ENCODE peak calls at places on chromosomes 5 and 9, in five cellular contexts. I is esophagus squamous epithelium, P is right lobe of liver, T is mammary epithelial cell, V is stomach. L is an unnamed sample.

GRCh38 chr5:122846051-122846567 is 696 bp downstream of the SNX24 start:
- DNase-seq in I (no peak), P (no peak), T (peak; percentile 76), V (no peak), L (no peak)

GRCh38 chr9:26811106-26811505 is 81.5 kb downstream of the CAAP1 start:
- DNase-seq in I (no peak), P (no peak), T (no peak), V (no peak), L (no peak)

GRCh38 chr5:91069364-91069763 is 313.8 kb downstream of the ARRDC3 start:
- DNase-seq in I (no peak), P (no peak), T (no peak), V (no peak), L (no peak)

GRCh38 chr5:111517853-111518501 is 5.6 kb upstream of the STARD4 start:
- DNase-seq in I (no peak), P (no peak), T (no peak), V (no peak), L (no peak)

GRCh38 chr9:33445389-33445881 is 2.0 kb downstream of the AQP3 start:
- DNase-seq in I (no peak), P (peak; percentile 77), T (no peak), V (peak; percentile 86), L (peak; percentile 42)

GRCh38 chr5:52661903-52662302 is 125.8 kb upstream of the ITGA1 start:
- DNase-seq in I (no peak), P (no peak), T (no peak), V (no peak), L (no peak)

GRCh38 chr9:129839324-129840023 is 4.2 kb downstream of the USP20 start:
- DNase-seq in I (no peak), P (no peak), T (no peak), V (no peak), L (no peak)

GRCh38 chr9:107136296-107136695 is 146.8 kb upstream of the RAD23B start:
- DNase-seq in I (no peak), P (no peak), T (no peak), V (no peak), L (no peak)

GRCh38 chr9:101705135-101705661 is 33.2 kb downstream of the GRIN3A start:
- DNase-seq in I (no peak), P (peak; percentile 61), T (peak; percentile 19), V (no peak), L (peak; percentile 65)

GRCh38 chr9:12094051-12094450 is 599.1 kb upstream of the TYRP1 start:
- DNase-seq in I (no peak), P (no peak), T (no peak), V (no peak), L (no peak)

DNA sequence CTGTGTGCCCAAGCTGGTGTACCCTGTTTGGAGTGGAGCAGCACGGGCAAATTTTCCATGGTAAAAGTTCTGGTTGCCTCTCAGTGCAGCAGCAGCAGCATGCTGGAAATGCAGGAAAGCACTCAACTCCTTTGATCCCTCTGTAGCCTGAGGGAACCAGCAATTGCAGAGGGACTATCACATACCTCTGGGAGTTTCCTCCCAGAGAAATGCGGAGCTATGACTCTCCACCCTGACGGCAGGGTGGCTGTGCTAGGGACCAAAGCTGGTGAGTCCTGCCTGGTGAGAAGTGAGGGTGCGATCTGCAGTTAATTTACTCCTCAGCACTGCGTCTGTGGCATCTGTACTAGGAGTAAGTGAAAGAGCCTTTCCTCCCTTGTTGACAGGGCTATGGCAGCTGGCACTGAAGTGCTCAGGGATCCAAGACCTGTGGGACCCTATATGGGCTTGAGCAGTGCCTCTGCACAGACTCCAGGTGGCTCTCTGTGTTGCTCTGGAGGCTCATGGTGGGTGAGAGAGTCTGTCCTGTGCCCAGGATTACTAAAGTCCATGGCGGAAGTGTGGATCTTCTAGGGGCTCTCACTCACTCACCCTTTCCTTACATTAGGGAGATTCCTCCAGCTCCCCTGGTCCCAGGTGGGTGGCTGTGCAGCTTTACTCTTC is 601.2 kb upstream of the TYRP1 start:
- DNase-seq in I (no peak), P (no peak), T (no peak), V (no peak), L (no peak)
- H3K9me3 ChIP-seq in I (no peaks in the 10 kb centered on the region), P (no peaks in the 10 kb centered on the region), T (peaks cover 3% of the 10 kb centered on the region), V (peaks cover 20% of the 10 kb centered on the region), L (no peaks in the 10 kb centered on the region)

GRCh38 chr5:22928821-22929482 is 75.8 kb upstream of the CDH12 start:
- DNase-seq in I (no peak), P (no peak), T (no peak), V (no peak), L (peak; percentile 42)
- H3K9me3 ChIP-seq in I (no peaks in the 10 kb centered on the region), P (no peaks in the 10 kb centered on the region), T (peaks cover 10% of the 10 kb centered on the region), V (peaks cover 12% of the 10 kb centered on the region), L (no peaks in the 10 kb centered on the region)

DNA sequence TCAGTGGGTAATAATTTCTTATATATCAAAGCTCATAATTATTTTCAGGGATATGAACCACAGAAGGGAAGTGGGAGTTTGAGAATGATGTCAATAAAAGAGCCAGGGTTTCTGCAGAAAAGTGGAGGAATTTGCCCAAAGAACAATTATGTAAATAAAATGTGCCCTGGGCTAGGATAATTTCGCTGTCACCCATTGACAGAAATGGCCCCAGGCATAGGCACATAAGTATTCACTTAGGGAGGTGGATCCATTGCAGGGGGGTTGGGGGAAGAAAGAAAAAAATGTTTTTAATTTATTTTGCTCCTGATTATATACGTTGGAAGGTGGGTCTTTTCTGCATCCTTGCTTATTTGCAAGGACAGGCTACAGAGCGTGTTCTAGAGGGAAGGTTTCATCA is 135.1 kb upstream of the IRX2 start:
- DNase-seq in I (no peak), P (no peak), T (no peak), V (no peak), L (no peak)
- H3K9me3 ChIP-seq in I (no peaks in the 10 kb centered on the region), P (no peaks in the 10 kb centered on the region), T (peaks cover 9% of the 10 kb centered on the region), V (no peaks in the 10 kb centered on the region), L (no peaks in the 10 kb centered on the region)

GRCh38 chr5:8491254-8491653 is 622.3 kb downstream of the MTRR start:
- DNase-seq in I (no peak), P (no peak), T (no peak), V (no peak), L (no peak)
- H3K9me3 ChIP-seq in I (no peaks in the 10 kb centered on the region), P (no peaks in the 10 kb centered on the region), T (peaks cover under 1% of the 10 kb centered on the region), V (peaks cover 27% of the 10 kb centered on the region), L (no peaks in the 10 kb centered on the region)

GRCh38 chr9:40926404-40927259 is 201.8 kb downstream of the FOXD4L6 start:
- DNase-seq in I (no peak), P (no peak), T (no peak), V (no peak), L (no peak)
- H3K9me3 ChIP-seq in I (no peaks in the 10 kb centered on the region), P (no peaks in the 10 kb centered on the region), T (peaks cover 5% of the 10 kb centered on the region), V (peaks cover 99% of the 10 kb centered on the region), L (no peaks in the 10 kb centered on the region)

GRCh38 chr5:2894347-2895135 is 143.1 kb upstream of the IRX2 start:
- DNase-seq in I (no peak), P (no peak), T (no peak), V (no peak), L (no peak)

GRCh38 chr5:2895196-2895595 is 143.7 kb upstream of the IRX2 start:
- DNase-seq in I (no peak), P (no peak), T (no peak), V (peak; percentile 14), L (no peak)

GRCh38 chr5:2889946-2890475 is 138.5 kb upstream of the IRX2 start:
- DNase-seq in I (no peak), P (no peak), T (no peak), V (peak; percentile 14), L (peak; percentile 26)

GRCh38 chr5:2891781-2892180 is 140.3 kb upstream of the IRX2 start:
- DNase-seq in I (no peak), P (no peak), T (no peak), V (no peak), L (peak; percentile 3)

DNA sequence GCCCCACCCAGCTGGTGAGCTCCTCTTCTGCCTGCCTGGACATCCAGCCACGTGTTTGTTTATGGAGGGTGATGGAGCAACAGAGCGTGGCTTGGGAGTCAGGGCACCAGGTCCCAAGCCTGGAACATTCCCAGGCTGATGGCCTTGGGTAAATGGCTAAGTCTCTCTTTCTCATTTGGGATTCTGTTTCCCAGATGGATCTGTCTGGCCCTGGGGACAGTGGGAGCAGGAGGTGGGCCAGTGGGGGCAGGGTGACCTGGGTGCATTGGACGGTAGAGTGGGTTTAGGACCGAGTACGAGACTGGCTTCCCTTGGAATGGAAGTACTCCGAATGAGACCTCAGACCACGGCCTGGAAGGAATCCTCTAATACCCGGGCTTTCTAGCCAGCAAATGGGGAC is 141.1 kb upstream of the IRX2 start:
- DNase-seq in I (no peak), P (no peak), T (no peak), V (no peak), L (no peak)
- H3K9me3 ChIP-seq in I (no peaks in the 10 kb centered on the region), P (no peaks in the 10 kb centered on the region), T (peaks cover 20% of the 10 kb centered on the region), V (no peaks in the 10 kb centered on the region), L (no peaks in the 10 kb centered on the region)

DNA sequence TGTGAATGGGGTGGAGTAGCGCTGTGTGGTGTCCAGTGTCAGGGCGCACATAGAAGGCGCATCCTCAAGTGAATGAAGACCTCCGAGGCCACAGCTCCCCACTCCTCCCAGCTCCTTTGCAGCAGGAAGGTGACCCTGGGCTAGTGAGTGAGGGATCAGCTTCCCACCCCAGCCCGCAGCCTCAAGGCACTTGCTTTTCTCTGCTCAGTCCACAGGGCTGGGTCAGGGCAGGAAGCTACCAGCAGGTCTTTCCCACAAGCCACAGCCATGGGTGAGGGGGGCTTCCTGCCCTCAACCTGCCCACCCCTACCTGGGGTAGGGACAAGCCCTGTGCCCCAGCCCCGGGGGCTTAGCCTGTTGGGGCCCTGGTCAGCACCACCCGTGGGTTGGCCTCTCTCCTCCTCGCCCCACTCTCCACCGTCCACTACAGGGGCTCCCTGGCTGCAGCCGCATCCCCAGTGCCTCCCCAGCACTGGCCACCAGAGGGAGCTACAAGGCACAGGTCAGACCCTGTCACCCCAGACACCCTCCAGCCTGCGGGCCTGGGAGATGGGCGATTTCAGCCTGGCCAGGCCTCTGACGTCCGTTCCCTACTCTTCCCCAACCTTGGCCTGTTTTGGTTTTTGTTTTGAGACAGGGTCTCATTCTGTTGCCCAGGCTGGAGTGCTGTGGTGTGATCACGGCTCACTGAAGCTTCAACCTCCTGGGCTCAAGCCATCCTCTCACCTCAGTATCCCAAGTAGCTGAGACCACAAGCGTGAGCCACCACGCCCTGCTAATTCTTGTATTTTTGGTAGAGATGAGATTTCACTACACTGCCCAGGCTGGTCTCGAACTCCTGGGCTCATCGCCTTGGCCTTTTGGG is 1.3 kb upstream of the ABCA2 start:
- DNase-seq in I (no peak), P (peak; percentile 87), T (peak; percentile 50), V (peak; percentile 85), L (peak; percentile 83)
- H3K9me3 ChIP-seq in I (no peaks in the 10 kb centered on the region), P (no peaks in the 10 kb centered on the region), T (no peaks in the 10 kb centered on the region), V (no peaks in the 10 kb centered on the region), L (no peaks in the 10 kb centered on the region)

GRCh38 chr5:172255444-172255843 is 28.1 kb downstream of the UBTD2 start:
- DNase-seq in I (no peak), P (no peak), T (no peak), V (no peak), L (no peak)
- H3K9me3 ChIP-seq in I (no peaks in the 10 kb centered on the region), P (no peaks in the 10 kb centered on the region), T (peaks cover 13% of the 10 kb centered on the region), V (peaks cover 23% of the 10 kb centered on the region), L (no peaks in the 10 kb centered on the region)

GRCh38 chr9:92846662-92847145 is 31.1 kb downstream of the ZNF484 start:
- DNase-seq in I (no peak), P (no peak), T (no peak), V (no peak), L (no peak)
- H3K9me3 ChIP-seq in I (peaks cover 7% of the 10 kb centered on the region), P (peaks cover 16% of the 10 kb centered on the region), T (peaks cover 46% of the 10 kb centered on the region), V (peaks cover 96% of the 10 kb centered on the region), L (no peaks in the 10 kb centered on the region)

L was measured in testis.